ENCODE peak calls at places on chromosomes 12 and 14, in nine cellular contexts. One of them, this sample, is unnamed.

GRCh38 chr12:90499793-90500192 is 455.2 kb downstream of the CCER1 start:
- DNase-seq in colonic mucosa: no peak
- DNase-seq in fibroblast of mammary gland: no peak
- DNase-seq in fibroblast of pulmonary artery: no peak
- DNase-seq in MM.1S: no peak
- DNase-seq in cardiac muscle cell: no peak
- DNase-seq in CD4-positive, alpha-beta memory T cell: no peak
- DNase-seq in WERI-Rb-1: no peak
- DNase-seq in transverse colon: no peak
- DNase-seq in this sample: no peak

GRCh38 chr14:24055971-24056799 is 4.4 kb downstream of the CARMIL3 start:
- DNase-seq in colonic mucosa: no peak
- DNase-seq in fibroblast of mammary gland: no peak
- DNase-seq in fibroblast of pulmonary artery: no peak
- DNase-seq in MM.1S: no peak
- DNase-seq in cardiac muscle cell: no peak
- DNase-seq in CD4-positive, alpha-beta memory T cell: no peak
- DNase-seq in WERI-Rb-1: no peak
- DNase-seq in transverse colon: no peak
- DNase-seq in this sample: no peak

GRCh38 chr14:68361231-68361630 is 431.6 kb downstream of the ZFP36L1 start:
- DNase-seq in colonic mucosa: no peak
- DNase-seq in fibroblast of mammary gland: peak
- DNase-seq in fibroblast of pulmonary artery: peak
- DNase-seq in MM.1S: no peak
- DNase-seq in cardiac muscle cell: no peak
- DNase-seq in CD4-positive, alpha-beta memory T cell: no peak
- DNase-seq in WERI-Rb-1: no peak
- DNase-seq in transverse colon: no peak
- DNase-seq in this sample: no peak

GRCh38 chr12:95990136-95990535 is 6.0 kb downstream of the HAL start:
- DNase-seq in colonic mucosa: no peak
- DNase-seq in fibroblast of mammary gland: no peak
- DNase-seq in fibroblast of pulmonary artery: no peak
- DNase-seq in MM.1S: no peak
- DNase-seq in cardiac muscle cell: no peak
- DNase-seq in CD4-positive, alpha-beta memory T cell: no peak
- DNase-seq in WERI-Rb-1: no peak
- DNase-seq in transverse colon: no peak
- DNase-seq in this sample: no peak

GRCh38 chr12:28460420-28461130 is 270.3 kb downstream of the CCDC91 start:
- DNase-seq in colonic mucosa: no peak
- DNase-seq in fibroblast of mammary gland: no peak
- DNase-seq in fibroblast of pulmonary artery: no peak
- DNase-seq in MM.1S: no peak
- DNase-seq in cardiac muscle cell: no peak
- DNase-seq in CD4-positive, alpha-beta memory T cell: no peak
- DNase-seq in WERI-Rb-1: no peak
- DNase-seq in transverse colon: no peak
- DNase-seq in this sample: no peak

GRCh38 chr14:77222546-77223225 is 41.1 kb downstream of the TMEM63C start:
- DNase-seq in colonic mucosa: no peak
- DNase-seq in fibroblast of mammary gland: no peak
- DNase-seq in fibroblast of pulmonary artery: no peak
- DNase-seq in MM.1S: no peak
- DNase-seq in cardiac muscle cell: no peak
- DNase-seq in CD4-positive, alpha-beta memory T cell: no peak
- DNase-seq in WERI-Rb-1: no peak
- DNase-seq in transverse colon: no peak
- DNase-seq in this sample: no peak

GRCh38 chr12:85720308-85721033 is 115.7 kb downstream of the RASSF9 start:
- DNase-seq in colonic mucosa: no peak
- DNase-seq in fibroblast of mammary gland: no peak
- DNase-seq in fibroblast of pulmonary artery: no peak
- DNase-seq in MM.1S: no peak
- DNase-seq in cardiac muscle cell: no peak
- DNase-seq in CD4-positive, alpha-beta memory T cell: no peak
- DNase-seq in WERI-Rb-1: no peak
- DNase-seq in transverse colon: no peak
- DNase-seq in this sample: no peak

GRCh38 chr12:77841467-77842054 is 10.9 kb downstream of the NAV3 start:
- DNase-seq in colonic mucosa: no peak
- DNase-seq in fibroblast of mammary gland: no peak
- DNase-seq in fibroblast of pulmonary artery: peak
- DNase-seq in MM.1S: peak
- DNase-seq in cardiac muscle cell: no peak
- DNase-seq in CD4-positive, alpha-beta memory T cell: no peak
- DNase-seq in WERI-Rb-1: no peak
- DNase-seq in transverse colon: no peak
- DNase-seq in this sample: no peak

GRCh38 chr14:101509730-101510371 is 51.4 kb upstream of the DIO3 start:
- DNase-seq in colonic mucosa: no peak
- DNase-seq in fibroblast of mammary gland: no peak
- DNase-seq in fibroblast of pulmonary artery: no peak
- DNase-seq in MM.1S: no peak
- DNase-seq in cardiac muscle cell: no peak
- DNase-seq in CD4-positive, alpha-beta memory T cell: no peak
- DNase-seq in WERI-Rb-1: peak
- DNase-seq in transverse colon: no peak
- DNase-seq in this sample: no peak

DNA sequence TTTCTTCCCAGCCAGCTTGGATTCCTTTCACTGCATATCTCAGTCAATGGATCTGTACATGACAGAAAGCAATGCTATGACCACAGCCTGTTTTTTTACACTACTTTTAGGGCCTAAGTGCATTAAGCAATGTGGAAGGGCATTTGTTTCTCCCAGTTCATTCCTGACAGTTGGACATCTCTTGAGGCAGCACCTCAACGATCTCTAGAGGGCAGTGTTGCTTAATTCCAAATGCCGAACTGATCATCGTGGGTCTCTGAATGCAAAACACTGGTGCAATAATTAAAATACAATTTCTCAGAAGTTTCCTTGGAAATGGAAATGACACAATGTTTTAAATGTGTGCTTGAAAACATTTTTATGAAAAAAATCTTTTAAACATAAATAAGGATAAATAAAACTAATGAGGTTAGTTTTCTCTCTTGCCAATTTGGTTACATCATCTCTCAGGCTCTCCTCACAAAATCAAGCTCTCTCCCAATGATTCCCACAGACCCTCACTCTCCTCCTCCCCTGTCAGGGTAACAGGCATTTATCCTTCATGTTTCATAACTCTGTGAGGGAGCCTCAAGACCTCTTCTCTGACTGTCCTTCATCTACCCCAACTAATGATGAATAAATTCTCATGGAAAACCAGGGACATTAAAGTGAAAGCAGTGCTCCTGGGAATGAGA is 192.4 kb upstream of the SLC16A7 start:
- DNase-seq in colonic mucosa: peak
- DNase-seq in fibroblast of mammary gland: peak
- DNase-seq in fibroblast of pulmonary artery: peak
- DNase-seq in MM.1S: peak
- DNase-seq in cardiac muscle cell: peak
- DNase-seq in CD4-positive, alpha-beta memory T cell: peak
- DNase-seq in WERI-Rb-1: peak
- DNase-seq in transverse colon: peak
- DNase-seq in this sample: peak
- H3K4me3 ChIP-seq in colonic mucosa: no peak
- H3K4me3 ChIP-seq in fibroblast of mammary gland: no peak
- H3K4me3 ChIP-seq in fibroblast of pulmonary artery: peak
- H3K4me3 ChIP-seq in MM.1S: no peak
- H3K4me3 ChIP-seq in cardiac muscle cell: no peak
- H3K4me3 ChIP-seq in CD4-positive, alpha-beta memory T cell: no peak
- H3K4me3 ChIP-seq in WERI-Rb-1: no peak
- H3K4me3 ChIP-seq in transverse colon: no peak
- H3K4me3 ChIP-seq in this sample: no peak

DNA sequence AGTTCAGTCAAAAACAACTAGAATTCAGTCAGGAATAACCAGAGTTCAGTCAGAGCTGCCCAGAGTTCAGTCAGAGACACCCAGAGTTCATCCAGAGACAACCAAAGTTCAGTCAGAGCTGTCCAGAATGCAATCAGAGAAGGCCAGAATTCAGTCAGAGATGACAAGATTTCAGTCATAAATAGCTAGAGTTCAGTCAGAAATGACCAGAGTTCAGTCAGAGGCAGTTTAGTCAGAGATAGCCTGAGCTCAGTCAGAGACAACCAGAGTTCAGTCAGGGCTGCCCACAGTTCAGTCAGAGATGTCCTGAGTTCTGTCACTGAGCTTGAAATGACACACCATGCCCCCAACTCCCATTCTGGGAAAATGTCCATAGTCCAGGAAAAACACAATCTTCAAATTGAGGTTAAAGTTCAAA is 1102.8 kb downstream of the BCL11B start:
- DNase-seq in colonic mucosa: no peak
- DNase-seq in fibroblast of mammary gland: no peak
- DNase-seq in fibroblast of pulmonary artery: no peak
- DNase-seq in MM.1S: no peak
- DNase-seq in cardiac muscle cell: no peak
- DNase-seq in CD4-positive, alpha-beta memory T cell: no peak
- DNase-seq in WERI-Rb-1: no peak
- DNase-seq in transverse colon: no peak
- DNase-seq in this sample: no peak
- H3K4me3 ChIP-seq in colonic mucosa: no peak
- H3K4me3 ChIP-seq in fibroblast of mammary gland: no peak
- H3K4me3 ChIP-seq in fibroblast of pulmonary artery: no peak
- H3K4me3 ChIP-seq in MM.1S: no peak
- H3K4me3 ChIP-seq in cardiac muscle cell: no peak
- H3K4me3 ChIP-seq in CD4-positive, alpha-beta memory T cell: no peak
- H3K4me3 ChIP-seq in WERI-Rb-1: no peak
- H3K4me3 ChIP-seq in transverse colon: no peak
- H3K4me3 ChIP-seq in this sample: no peak

DNA sequence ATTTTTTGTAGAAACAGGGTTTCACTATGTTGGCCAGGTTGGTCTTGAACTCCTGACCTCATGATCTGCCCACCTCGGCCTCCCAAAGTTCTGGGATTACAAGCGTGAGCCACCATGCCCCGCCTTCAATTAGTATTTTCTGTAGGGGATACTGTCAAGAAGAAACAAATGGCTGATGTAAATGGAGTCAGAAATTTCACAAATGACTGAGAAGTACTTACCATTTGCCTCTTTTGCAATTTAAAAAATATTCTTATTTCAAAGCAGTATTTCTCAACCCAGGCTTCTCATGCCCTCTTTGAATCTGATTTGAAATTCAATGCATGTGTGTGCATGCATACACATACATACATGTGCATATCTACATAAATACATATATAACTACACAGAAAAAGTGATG is 4.3 kb downstream of the PSMA6 start:
- DNase-seq in colonic mucosa: no peak
- DNase-seq in fibroblast of mammary gland: no peak
- DNase-seq in fibroblast of pulmonary artery: no peak
- DNase-seq in MM.1S: no peak
- DNase-seq in cardiac muscle cell: no peak
- DNase-seq in CD4-positive, alpha-beta memory T cell: no peak
- DNase-seq in WERI-Rb-1: no peak
- DNase-seq in transverse colon: no peak
- DNase-seq in this sample: no peak
- H3K4me3 ChIP-seq in colonic mucosa: no peak
- H3K4me3 ChIP-seq in fibroblast of mammary gland: no peak
- H3K4me3 ChIP-seq in fibroblast of pulmonary artery: no peak
- H3K4me3 ChIP-seq in MM.1S: no peak
- H3K4me3 ChIP-seq in cardiac muscle cell: no peak
- H3K4me3 ChIP-seq in CD4-positive, alpha-beta memory T cell: no peak
- H3K4me3 ChIP-seq in WERI-Rb-1: no peak
- H3K4me3 ChIP-seq in transverse colon: no peak
- H3K4me3 ChIP-seq in this sample: no peak

DNA sequence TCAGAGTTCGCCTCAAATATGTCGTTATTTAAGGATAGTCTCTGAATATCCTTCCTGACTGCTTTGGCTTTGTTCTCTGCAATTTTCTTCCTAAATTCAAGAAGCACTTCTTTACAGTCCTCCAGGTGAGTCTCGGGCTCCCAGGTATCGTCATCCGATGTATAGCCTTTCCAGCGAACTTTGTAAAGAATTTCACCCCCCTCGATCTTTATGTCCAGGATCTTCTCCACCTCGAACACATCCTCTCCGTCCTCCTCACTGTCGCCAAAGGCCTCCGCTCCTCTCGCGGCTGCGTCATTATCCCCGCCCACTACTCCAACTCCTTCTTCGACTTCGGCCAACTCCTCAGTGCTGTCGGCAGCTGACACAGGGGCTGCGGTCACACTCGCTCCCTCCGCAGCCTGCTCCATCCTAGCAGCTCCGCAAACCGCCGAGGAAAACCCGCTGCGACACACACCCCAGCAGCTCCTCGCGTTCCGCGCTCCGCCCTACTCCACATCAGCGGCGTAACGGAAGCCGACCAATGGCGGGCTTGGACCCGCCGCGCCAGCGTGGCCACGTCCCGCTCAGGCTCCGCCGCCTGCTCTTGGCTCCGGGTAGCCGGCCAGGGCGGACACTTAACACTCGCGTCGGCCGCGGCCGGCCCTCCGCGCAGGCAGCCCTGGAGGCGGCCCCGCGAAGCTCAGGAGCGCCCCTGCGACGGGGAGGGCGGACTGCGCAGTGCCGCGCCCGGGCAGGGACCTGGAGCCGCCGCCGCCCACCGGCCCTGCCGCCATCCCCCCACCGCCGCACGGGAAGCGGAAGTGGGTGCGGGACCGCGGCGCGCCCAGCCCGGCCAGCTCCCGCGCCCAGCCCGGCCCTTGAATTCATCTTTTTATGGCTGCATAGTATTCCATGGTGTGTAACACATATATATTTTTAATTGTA is 4.1 kb downstream of the CD163L1 start:
- DNase-seq in colonic mucosa: peak
- DNase-seq in fibroblast of mammary gland: peak
- DNase-seq in fibroblast of pulmonary artery: peak
- DNase-seq in MM.1S: no peak
- DNase-seq in cardiac muscle cell: peak
- DNase-seq in CD4-positive, alpha-beta memory T cell: peak
- DNase-seq in WERI-Rb-1: no peak
- DNase-seq in transverse colon: peak
- DNase-seq in this sample: no peak
- H3K4me3 ChIP-seq in colonic mucosa: peak
- H3K4me3 ChIP-seq in fibroblast of mammary gland: peak
- H3K4me3 ChIP-seq in fibroblast of pulmonary artery: peak
- H3K4me3 ChIP-seq in MM.1S: no peak
- H3K4me3 ChIP-seq in cardiac muscle cell: peak
- H3K4me3 ChIP-seq in CD4-positive, alpha-beta memory T cell: no peak
- H3K4me3 ChIP-seq in WERI-Rb-1: no peak
- H3K4me3 ChIP-seq in transverse colon: no peak
- H3K4me3 ChIP-seq in this sample: no peak

DNA sequence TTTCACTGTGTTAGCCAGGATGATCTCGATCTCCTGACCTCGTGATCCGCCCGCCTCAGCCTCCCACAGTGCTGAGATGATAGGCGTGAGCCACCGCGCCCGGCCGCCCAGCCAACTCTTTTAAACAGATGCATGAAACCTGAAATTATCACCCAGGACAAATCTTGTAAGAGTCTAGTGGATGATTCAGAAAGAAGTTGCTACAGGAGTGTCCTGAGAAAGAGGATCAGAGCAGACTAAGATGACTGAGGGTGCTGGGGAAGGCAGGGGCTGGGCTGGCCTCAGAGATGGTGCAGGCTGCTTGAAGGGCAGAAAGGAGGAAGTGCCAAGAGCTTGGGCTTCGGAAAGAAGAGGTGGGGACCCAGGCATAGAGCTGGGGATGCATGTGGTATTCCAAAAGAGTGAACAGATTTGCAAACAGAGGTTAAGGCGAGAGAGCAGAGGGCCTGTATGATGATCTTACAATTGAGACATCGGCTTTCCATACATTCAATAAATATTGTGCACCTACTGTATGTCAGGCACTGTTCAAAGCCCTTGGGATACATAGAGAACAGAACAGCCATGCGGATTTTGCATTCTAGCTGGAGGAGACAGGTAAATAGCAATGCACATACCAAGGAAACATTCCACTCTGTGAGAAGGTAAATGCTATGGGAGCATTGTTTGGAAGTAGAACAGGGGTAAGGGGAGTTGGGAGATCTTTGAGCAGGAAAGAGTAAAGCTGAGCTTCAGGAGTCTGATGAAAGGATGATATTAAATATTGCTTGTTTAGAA is 7.4 kb upstream of the CD9 start:
- DNase-seq in colonic mucosa: no peak
- DNase-seq in fibroblast of mammary gland: no peak
- DNase-seq in fibroblast of pulmonary artery: no peak
- DNase-seq in MM.1S: no peak
- DNase-seq in cardiac muscle cell: no peak
- DNase-seq in CD4-positive, alpha-beta memory T cell: no peak
- DNase-seq in WERI-Rb-1: no peak
- DNase-seq in transverse colon: no peak
- DNase-seq in this sample: no peak
- H3K4me3 ChIP-seq in colonic mucosa: no peak
- H3K4me3 ChIP-seq in fibroblast of mammary gland: no peak
- H3K4me3 ChIP-seq in fibroblast of pulmonary artery: no peak
- H3K4me3 ChIP-seq in MM.1S: no peak
- H3K4me3 ChIP-seq in cardiac muscle cell: no peak
- H3K4me3 ChIP-seq in CD4-positive, alpha-beta memory T cell: no peak
- H3K4me3 ChIP-seq in WERI-Rb-1: no peak
- H3K4me3 ChIP-seq in transverse colon: no peak
- H3K4me3 ChIP-seq in this sample: no peak